ENCODE peak calls at places on chromosomes 13 and 19, in eight cellular contexts. N is glutamatergic neuron; E is NCI-H345; R is anterior cingulate cortex; A is stimulated activated CD4-positive, alpha-beta T cell treated with anti-CD3 and anti-CD28 coated beads, Interleukin-4, amount 100 ng/mL, for 24 hours; B is T follicular helper cell; W is HT-29; O is H9. L is an unnamed sample.

GRCh38 chr19:46608178-46608577 is 7.0 kb downstream of the CALM3 start:
- DNase-seq in N (no peak), E (no peak), R (no peak), A (no peak), B (no peak), W (no peak), O (no peak), L (no peak)

GRCh38 chr19:15256708-15257331 is 24.6 kb upstream of the EPHX3 start:
- DNase-seq in N (no peak), E (no peak), R (no peak), A (no peak), B (no peak), W (no peak), O (no peak), L (no peak)

GRCh38 chr19:35897706-35898451 is 2.5 kb downstream of the NFKBID start:
- DNase-seq in N (no peak), E (no peak), R (no peak), A (no peak), B (no peak), W (no peak), O (no peak), L (no peak)

GRCh38 chr13:43573361-43573740 is 213.4 kb downstream of the ENOX1 start:
- DNase-seq in N (no peak), E (no peak), R (no peak), A (no peak), B (no peak), W (no peak), O (no peak), L (no peak)

GRCh38 chr19:48498576-48498879 is 13.1 kb downstream of the LMTK3 start:
- DNase-seq in N (no peak), E (no peak), R (no peak), A (no peak), B (no peak), W (no peak), O (no peak), L (no peak)

GRCh38 chr13:45352031-45352430 is 11.0 kb upstream of the TPT1 start:
- DNase-seq in N (no peak), E (no peak), R (no peak), A (no peak), B (no peak), W (peak; percentile 63), O (no peak), L (no peak)

GRCh38 chr13:99894835-99895427 is 76.6 kb downstream of the ZIC5 start:
- DNase-seq in N (no peak), E (no peak), R (no peak), A (no peak), B (no peak), W (no peak), O (no peak), L (no peak)

GRCh38 chr19:6423499-6424189 is 967 bp downstream of the KHSRP start:
- DNase-seq in N (peak; percentile 73), E (no peak), R (no peak), A (peak; percentile 50), B (no peak), W (peak; percentile 33), O (peak; percentile 75), L (no peak)

GRCh38 chr13:95185851-95186250 is 115.4 kb downstream of the ABCC4 start:
- DNase-seq in N (no peak), E (no peak), R (no peak), A (peak; percentile 33), B (peak; percentile 34), W (no peak), O (no peak), L (no peak)

GRCh38 chr19:480016-480855 is 16.1 kb upstream of the MADCAM1 start:
- DNase-seq in N (peak; percentile 76), E (peak; percentile 41), R (peak; percentile 47), A (peak; percentile 33), B (peak; percentile 37), W (peak; percentile 62), O (peak; percentile 82), L (peak; percentile 32)

GRCh38 chr19:49811328-49811727 is 1.8 kb downstream of the FUZ start:
- DNase-seq in N (no peak), E (no peak), R (no peak), A (no peak), B (no peak), W (peak; percentile 30), O (no peak), L (no peak)

GRCh38 chr19:5343848-5344247 is 3.2 kb upstream of the PTPRS start:
- DNase-seq in N (no peak), E (no peak), R (no peak), A (no peak), B (no peak), W (no peak), O (no peak), L (no peak)

GRCh38 chr13:52010890-52011689 is at the start of gene ATP7B:
- DNase-seq in N (peak; percentile 55), E (no peak), R (no peak), A (peak; percentile 12), B (no peak), W (no peak), O (peak; percentile 62), L (no peak)

GRCh38 chr19:50693064-50693975 is 26.3 kb downstream of the SHANK1 start:
- DNase-seq in N (peak; percentile 53), E (no peak), R (no peak), A (no peak), B (no peak), W (no peak), O (no peak), L (no peak)

GRCh38 chr19:6472713-6473112 is 8.6 kb downstream of the CRB3 start:
- DNase-seq in N (no peak), E (no peak), R (no peak), A (no peak), B (no peak), W (no peak), O (no peak), L (no peak)

GRCh38 chr13:77448689-77449088 is 86.8 kb upstream of the SCEL start:
- DNase-seq in N (peak; percentile 32), E (no peak), R (peak; percentile 3), A (no peak), B (no peak), W (no peak), O (peak; percentile 47), L (no peak)

GRCh38 chr19:7639863-7640348 is 3.0 kb downstream of the STXBP2 start:
- DNase-seq in N (no peak), E (no peak), R (no peak), A (no peak), B (no peak), W (no peak), O (no peak), L (no peak)

GRCh38 chr19:7505288-7505681 is 10.6 kb upstream of the ZNF358 start:
- DNase-seq in N (no peak), E (peak; percentile 71), R (no peak), A (no peak), B (no peak), W (peak; percentile 17), O (peak; percentile 60), L (no peak)

GRCh38 chr13:33025220-33025744 is 9.1 kb downstream of the KL start:
- DNase-seq in N (no peak), E (no peak), R (no peak), A (no peak), B (no peak), W (no peak), O (no peak), L (no peak)

GRCh38 chr13:110472904-110473563 is 88.5 kb downstream of the RAB20 start:
- DNase-seq in N (no peak), E (no peak), R (no peak), A (no peak), B (no peak), W (no peak), O (no peak), L (no peak)

GRCh38 chr19:2332341-2333026 is 4.0 kb downstream of the SPPL2B start:
- DNase-seq in N (peak; percentile 79), E (peak; percentile 87), R (no peak), A (no peak), B (peak; percentile 9), W (peak; percentile 34), O (no peak), L (peak; percentile 57)

L was measured in COR-L47.